ENCODE peak calls at places on chromosomes 2 and 18, in five cellular contexts. H is psoas muscle; P is naive thymus-derived CD4-positive, alpha-beta T cell; L is ovary; W is colonic mucosa. G is an unnamed sample.

GRCh38 chr2:99880148-99880983 is 262.0 kb downstream of the AFF3 start:
- DNase-seq in H (no peak), P (no peak), L (no peak), W (no peak), G (no peak)

GRCh38 chr2:102181376-102181775 is 5.4 kb upstream of the IL1RL2 start:
- DNase-seq in H (no peak), P (no peak), L (no peak), W (no peak), G (no peak)

GRCh38 chr18:44899832-44900231 is 219.1 kb downstream of the SETBP1 start:
- DNase-seq in H (no peak), P (no peak), L (no peak), W (no peak), G (no peak)

GRCh38 chr2:16508061-16508851 is 157.4 kb downstream of the CYRIA start:
- DNase-seq in H (peak; percentile 71), P (no peak), L (peak; percentile 67), W (peak; percentile 41), G (peak; percentile 67)

GRCh38 chr18:3723554-3723953 is 273.6 kb downstream of the TGIF1 start:
- DNase-seq in H (no peak), P (no peak), L (no peak), W (no peak), G (no peak)

GRCh38 chr2:225100269-225100668 is 58.0 kb upstream of the DOCK10 start:
- DNase-seq in H (no peak), P (no peak), L (no peak), W (no peak), G (no peak)

GRCh38 chr18:35998967-35999366 is 26.5 kb downstream of the RMP24 start:
- DNase-seq in H (no peak), P (no peak), L (no peak), W (no peak), G (no peak)

GRCh38 chr2:20144861-20145260 is 80.1 kb downstream of the SDC1 start:
- DNase-seq in H (no peak), P (no peak), L (no peak), W (no peak), G (no peak)

GRCh38 chr2:6310186-6310909 is 555.4 kb downstream of the CMPK2 start:
- DNase-seq in H (no peak), P (no peak), L (no peak), W (no peak), G (no peak)

GRCh38 chr2:64203131-64204005 is 59.1 kb upstream of the PELI1 start:
- DNase-seq in H (no peak), P (no peak), L (no peak), W (no peak), G (no peak)

GRCh38 chr18:37483221-37483971 is 82.2 kb downstream of the CELF4 start:
- DNase-seq in H (no peak), P (no peak), L (no peak), W (no peak), G (no peak)

GRCh38 chr2:200592414-200593075 is 6.7 kb downstream of the AOX1 start:
- DNase-seq in H (no peak), P (no peak), L (no peak), W (no peak), G (no peak)

GRCh38 chr18:11518788-11519685 is 90.4 kb upstream of the SLC35G4 start:
- DNase-seq in H (no peak), P (no peak), L (no peak), W (peak; percentile 27), G (no peak)

GRCh38 chr2:186129767-186130581 is 356.1 kb upstream of the ZC3H15 start:
- DNase-seq in H (no peak), P (no peak), L (no peak), W (no peak), G (peak; percentile 13)

GRCh38 chr18:10787293-10787901 is 261.6 kb downstream of the NAPG start:
- DNase-seq in H (peak; percentile 58), P (peak; percentile 78), L (peak; percentile 44), W (peak; percentile 87), G (peak; percentile 83)

GRCh38 chr2:105782646-105783045 is 37.9 kb downstream of the NCK2 start:
- DNase-seq in H (no peak), P (no peak), L (no peak), W (no peak), G (no peak)

GRCh38 chr2:3434005-3434404 is 54.5 kb downstream of the TRAPPC12 start:
- DNase-seq in H (no peak), P (no peak), L (no peak), W (no peak), G (no peak)

GRCh38 chr2:175853110-175853509 is 149.0 kb downstream of the LNPK start:
- DNase-seq in H (no peak), P (no peak), L (no peak), W (no peak), G (no peak)
- H3K27ac ChIP-seq in H (no peak overlapping the region), P (no peak overlapping the region), L (no peak overlapping the region), W (no peak overlapping the region), G (no peak overlapping the region)

DNA sequence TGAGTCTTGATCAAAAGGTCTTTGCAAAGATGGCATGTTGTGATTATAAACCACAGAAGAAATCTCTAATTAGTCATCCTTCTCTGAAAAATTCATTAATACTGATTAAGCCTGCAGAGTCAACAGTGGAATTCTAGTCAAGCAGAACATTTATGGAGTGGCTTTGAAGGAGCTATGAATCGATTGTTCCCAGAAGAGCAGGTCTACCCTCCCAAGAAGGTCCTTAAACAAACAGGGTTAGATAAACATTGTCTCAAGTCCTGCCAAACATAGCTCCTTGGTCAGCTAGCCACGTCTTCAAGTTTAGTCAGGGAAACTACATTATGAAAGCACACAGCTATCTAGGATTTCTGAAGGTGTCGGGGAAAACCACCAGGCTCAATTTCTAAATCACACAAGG is 88.9 kb downstream of the ITGA4 start:
- DNase-seq in H (no peak), P (no peak), L (no peak), W (no peak), G (no peak)
- H3K4me3 ChIP-seq in H (no peak overlapping the region), P (no peak overlapping the region), L (no peak overlapping the region), W (no peak overlapping the region), G (no peak overlapping the region)

DNA sequence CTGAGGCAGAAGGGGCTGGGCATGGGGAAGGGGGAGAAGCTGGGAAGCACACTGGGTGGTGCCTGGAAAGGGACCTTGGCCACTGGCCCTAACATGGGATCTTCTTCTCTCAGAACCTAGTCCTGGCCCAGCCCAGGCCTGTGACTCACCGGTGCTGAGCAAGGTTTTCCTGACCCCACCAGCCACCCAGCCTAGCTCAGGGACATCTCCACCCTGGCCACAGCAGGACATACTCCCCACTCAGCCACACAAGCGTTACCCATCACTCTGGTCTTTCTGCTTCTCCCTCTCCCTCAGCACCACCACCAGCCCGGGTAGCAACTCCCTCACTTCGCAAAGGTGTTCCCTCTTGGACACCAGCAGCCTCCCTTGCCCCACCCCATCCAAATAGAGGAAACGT is 22.8 kb downstream of the TNS1 start:
- DNase-seq in H (peak; percentile 83), P (no peak), L (peak; percentile 56), W (no peak), G (peak; percentile 65)
- H3K4me1 ChIP-seq in H (peaks cover 19% of the 10 kb centered on the region), P (no peaks in the 10 kb centered on the region), L (peaks cover 40% of the 10 kb centered on the region), W (no peaks in the 10 kb centered on the region), G (peaks cover 31% of the 10 kb centered on the region)

DNA sequence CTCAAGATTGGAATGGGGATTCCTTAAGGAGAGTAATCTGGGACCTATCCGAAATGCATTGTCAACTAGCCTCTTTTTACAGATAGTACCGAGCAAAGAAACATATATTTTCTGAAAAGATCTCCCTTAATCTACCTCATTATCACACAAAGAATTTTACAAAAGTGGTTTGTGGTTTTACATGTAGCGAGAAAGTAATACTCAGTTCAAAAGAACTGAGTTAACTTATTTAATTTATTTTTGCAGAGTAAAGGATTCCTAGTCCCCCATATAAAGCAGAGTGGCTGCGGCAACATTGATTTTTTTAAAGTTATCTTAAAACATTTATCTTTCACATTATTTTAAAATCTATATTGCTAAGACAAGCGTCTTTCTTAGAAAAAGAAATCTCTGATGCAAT is 15.9 kb upstream of the SOS1 start:
- DNase-seq in H (no peak), P (no peak), L (no peak), W (no peak), G (no peak)
- H3K27ac ChIP-seq in H (no peak overlapping the region), P (peak overlapping the region; percentile 51), L (no peak overlapping the region), W (no peak overlapping the region), G (no peak overlapping the region)

GRCh38 chr18:79197531-79197930 is 128.3 kb downstream of the ATP9B start:
- DNase-seq in H (no peak), P (no peak), L (no peak), W (no peak), G (no peak)
- H3K4me3 ChIP-seq in H (no peak overlapping the region), P (no peak overlapping the region), L (no peak overlapping the region), W (no peak overlapping the region), G (no peak overlapping the region)

DNA sequence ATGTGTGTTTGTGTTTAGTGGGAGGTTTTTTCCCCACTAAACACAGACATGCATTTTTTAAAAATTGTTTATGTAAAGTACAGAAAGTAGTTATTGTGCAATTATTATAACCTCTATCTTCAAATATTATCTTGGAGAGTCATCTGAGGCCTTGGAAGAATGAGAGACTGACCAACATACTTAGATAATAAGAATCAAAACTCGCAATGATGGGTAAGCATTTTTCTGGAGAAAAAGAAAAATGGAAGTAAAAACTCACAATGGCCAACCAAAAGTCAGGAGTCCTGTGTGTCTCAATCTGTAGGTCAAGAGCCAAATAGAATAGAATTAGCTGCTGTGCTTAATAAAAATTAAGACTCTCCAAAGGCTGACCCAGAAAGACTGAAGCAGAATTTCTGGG is 43.0 kb downstream of the MEMO1 start:
- DNase-seq in H (no peak), P (no peak), L (no peak), W (no peak), G (no peak)
- H3K4me1 ChIP-seq in H (peaks cover 4% of the 10 kb centered on the region), P (no peaks in the 10 kb centered on the region), L (no peaks in the 10 kb centered on the region), W (no peaks in the 10 kb centered on the region), G (peaks cover 1% of the 10 kb centered on the region)